ENCODE peak calls at places on chromosome X, in six cellular contexts. Y, A, E, S, X and U are unnamed samples.

GRCh38 chrX:9626379-9626778 is 139.3 kb downstream of the GPR143 start:
- DNase-seq in E (no peak), X (no peak), S (no peak), Y (no peak), A (no peak), U (no peak)

GRCh38 chrX:85213792-85214530 is 29.6 kb downstream of the SATL1 start:
- DNase-seq in E (no peak), A (no peak), S (no peak), Y (no peak), X (no peak), U (no peak)

GRCh38 chrX:119885554-119886428 is 9.9 kb upstream of the AKAP14 start:
- DNase-seq in S (peak; percentile 17), E (no peak), A (no peak), X (no peak), Y (no peak), U (no peak)

GRCh38 chrX:24173115-24173847 is 23.8 kb downstream of the ZFX start:
- DNase-seq in S (no peak), X (no peak), A (no peak), Y (no peak), E (no peak), U (no peak)

GRCh38 chrX:23434356-23434884 is 99.8 kb downstream of the PTCHD1 start:
- DNase-seq in E (peak; percentile 77), S (no peak), A (peak; percentile 72), X (peak; percentile 65), Y (peak; percentile 77), U (peak; percentile 71)

GRCh38 chrX:130975947-130976346 is 72.9 kb upstream of the ENOX2 start:
- DNase-seq in S (no peak), E (no peak), A (no peak), X (no peak), Y (peak; percentile 50), U (no peak)

GRCh38 chrX:3549442-3549875 is 164.0 kb downstream of the PRKX start:
- DNase-seq in S (no peak), A (peak; percentile 6), E (peak; percentile 13), X (peak; percentile 37), Y (peak; percentile 29), U (peak; percentile 7)

GRCh38 chrX:10327651-10328050 is 170.9 kb downstream of the CLCN4 start:
- DNase-seq in X (no peak), Y (no peak), E (no peak), A (no peak), S (no peak), U (no peak)

GRCh38 chrX:48747415-48748026 is 14.0 kb upstream of the GLOD5 start:
- DNase-seq in Y (no peak), E (no peak), X (no peak), A (no peak), S (no peak), U (no peak)

GRCh38 chrX:109508915-109509314 is 27.0 kb upstream of the GUCY2F start:
- DNase-seq in A (no peak), X (no peak), Y (no peak), S (no peak), E (no peak), U (no peak)

GRCh38 chrX:2689773-2690666 is 1.1 kb upstream of the CD99 start:
- DNase-seq in Y (peak; percentile 80), A (no peak), X (peak; percentile 84), S (no peak), E (no peak), U (no peak)

GRCh38 chrX:42803320-42803719 is 25.4 kb upstream of the PPP1R2C start:
- DNase-seq in S (no peak), E (no peak), Y (no peak), X (no peak), A (no peak), U (no peak)

GRCh38 chrX:120790552-120790951 is 85.1 kb downstream of the CT47B1 start:
- DNase-seq in S (no peak), A (no peak), X (no peak), Y (no peak), E (no peak), U (no peak)

GRCh38 chrX:68995780-68996551 is 167.1 kb downstream of the EFNB1 start:
- DNase-seq in Y (peak; percentile 26), A (peak; percentile 66), X (peak; percentile 50), E (peak; percentile 62), S (no peak), U (peak; percentile 75)
- H3K27ac ChIP-seq in Y (no peak overlapping the region), A (peak overlapping the region; percentile 79), X (no peak overlapping the region), E (peak overlapping the region; percentile 85), S (no peak overlapping the region), U (peak overlapping the region; percentile 72)

GRCh38 chrX:53283567-53283966 is 2.2 kb upstream of the IQSEC2 start:
- DNase-seq in X (no peak), Y (no peak), A (no peak), E (no peak), S (no peak), U (no peak)

GRCh38 chrX:53283099-53283498 is 1.7 kb upstream of the IQSEC2 start:
- DNase-seq in A (no peak), E (no peak), X (no peak), Y (no peak), S (no peak), U (no peak)

GRCh38 chrX:53280703-53281320 is 572 bp downstream of the IQSEC2 start:
- DNase-seq in S (no peak), X (peak; percentile 52), E (peak; percentile 71), A (peak; percentile 58), Y (no peak), U (peak; percentile 68)

GRCh38 chrX:53281321-53281822 is at the start of gene IQSEC2:
- DNase-seq in S (no peak), A (peak; percentile 86), Y (peak; percentile 80), X (peak; percentile 93), E (peak; percentile 85), U (peak; percentile 87)

GRCh38 chrX:53282313-53282712 is 929 bp upstream of the IQSEC2 start:
- DNase-seq in A (no peak), X (no peak), E (no peak), Y (no peak), S (no peak), U (no peak)
- H3K27ac ChIP-seq in A (no peak overlapping the region), X (no peak overlapping the region), E (peak overlapping the region; percentile 83), Y (no peak overlapping the region), S (no peak overlapping the region), U (peak overlapping the region; percentile 81)

GRCh38 chrX:74251006-74251930 is 52.7 kb upstream of the ZCCHC13 start:
- DNase-seq in X (no peak), E (no peak), A (no peak), Y (peak; percentile 7), S (no peak), U (no peak)
- H3K27ac ChIP-seq in X (no peak overlapping the region), E (peak overlapping the region; percentile 66), A (peak overlapping the region; percentile 31), Y (no peak overlapping the region), S (no peak overlapping the region), U (peak overlapping the region; percentile 38)

GRCh38 chrX:107709266-107709795 is 66.3 kb downstream of the TSC22D3 start:
- DNase-seq in E (no peak), A (no peak), S (no peak), Y (no peak), X (no peak), U (no peak)

GRCh38 chrX:107708762-107709161 is 66.8 kb downstream of the TSC22D3 start:
- DNase-seq in X (no peak), Y (no peak), S (no peak), E (no peak), A (no peak), U (no peak)

GRCh38 chrX:107711521-107712041 is 64.0 kb downstream of the TSC22D3 start:
- DNase-seq in Y (no peak), X (no peak), E (no peak), S (no peak), A (no peak), U (no peak)

GRCh38 chrX:107712231-107713204 is 63.1 kb downstream of the TSC22D3 start:
- DNase-seq in A (no peak), Y (no peak), E (no peak), S (peak; percentile 75), X (no peak), U (no peak)

DNA sequence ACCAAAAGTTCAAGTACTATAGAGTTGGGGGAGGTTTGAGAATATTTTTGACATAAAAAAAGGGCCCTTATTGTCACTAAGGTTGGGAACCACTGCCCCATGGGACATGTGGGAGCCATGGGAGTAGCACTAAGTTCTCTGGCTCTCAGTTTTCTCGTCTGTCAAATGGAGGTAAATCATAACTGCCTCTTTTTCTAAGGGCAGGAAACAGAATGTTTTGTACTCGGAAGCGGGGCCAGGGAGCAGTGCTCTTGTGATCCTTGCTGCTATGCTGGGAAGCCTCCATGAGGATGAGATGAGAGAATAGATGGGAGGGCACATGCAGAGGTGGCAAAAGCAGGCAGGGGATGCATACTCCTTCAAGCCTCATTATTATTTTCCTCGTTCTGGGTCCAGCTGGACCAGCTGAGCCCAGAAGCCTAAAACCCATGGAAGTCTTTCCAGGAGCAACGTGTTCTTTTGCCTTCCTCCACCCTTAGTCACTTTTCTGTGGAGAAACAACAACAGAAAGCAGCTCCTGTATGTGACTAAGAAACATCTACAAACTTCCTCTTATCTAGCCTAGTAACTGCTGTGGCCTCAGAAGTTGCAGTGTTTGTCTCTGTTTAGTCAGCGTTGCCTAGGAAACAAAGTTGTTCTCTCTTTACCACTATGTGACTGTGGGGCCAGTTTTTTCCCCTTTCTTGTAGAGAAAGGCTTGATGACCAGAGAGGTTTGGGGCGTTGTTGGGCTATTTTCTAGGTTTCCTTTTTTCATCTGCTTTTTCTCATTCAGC is 64.8 kb downstream of the TSC22D3 start:
- DNase-seq in X (no peak), Y (peak; percentile 85), E (no peak), S (peak; percentile 88), A (no peak), U (no peak)
- H3K27ac ChIP-seq in X (peak overlapping the region; percentile 51), Y (peak overlapping the region; percentile 31), E (peak overlapping the region; percentile 94), S (peak overlapping the region; percentile 97), A (peak overlapping the region; percentile 95), U (peak overlapping the region; percentile 74)

DNA sequence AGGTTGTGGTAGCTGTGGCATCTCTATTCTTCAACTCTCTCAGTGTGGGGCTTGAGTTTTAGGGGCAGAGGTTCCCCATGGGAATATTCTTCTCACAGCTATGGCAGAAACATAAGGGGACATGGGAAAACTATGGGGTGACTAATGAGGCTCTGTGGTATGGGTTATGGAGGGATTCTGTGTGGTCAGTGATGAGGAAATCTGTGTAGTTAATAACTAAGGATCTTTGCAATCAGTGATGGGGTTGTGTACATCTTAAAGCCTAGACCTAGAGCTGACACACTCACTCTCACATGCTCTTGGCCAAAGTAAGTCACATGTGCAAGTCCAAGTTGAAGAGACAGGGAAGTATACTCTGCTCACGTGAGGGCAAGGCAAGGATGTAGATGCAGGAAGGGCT is 86.4 kb upstream of the UXT start:
- DNase-seq in X (no peak), S (no peak), A (no peak), Y (no peak), E (no peak), U (no peak)
- H3K27ac ChIP-seq in X (no peak overlapping the region), S (no peak overlapping the region), A (no peak overlapping the region), Y (no peak overlapping the region), E (no peak overlapping the region), U (no peak overlapping the region)